ENCODE peak calls at places on chromosomes 4 and X, in ten cellular contexts. T is IMR-90, N is AG04449, U is nephron progenitor cell, V is RWPE1, O is spleen, G is astrocyte of the cerebellum, M is AG09309, E is ovary, X is GM12865. Q is an unnamed sample.

GRCh38 chrX:49627030-49627777 is 28.4 kb downstream of the GAGE1 start:
- DNase-seq in T (no peak), N (no peak), U (peak), V (peak), O (no peak), G (no peak), M (no peak), E (no peak), X (peak), Q (no peak)

GRCh38 chr4:121189351-121189750 is 25.2 kb upstream of the TNIP3 start:
- DNase-seq in T (no peak), N (no peak), U (no peak), V (no peak), O (no peak), G (no peak), M (no peak), E (no peak), X (no peak), Q (no peak)

GRCh38 chr4:124710911-124711310 is 1.6 kb downstream of the ANKRD50 start:
- DNase-seq in T (no peak), N (no peak), U (no peak), V (no peak), O (no peak), G (no peak), M (no peak), E (no peak), X (no peak), Q (peak)

GRCh38 chr4:156820931-156821330 is 150.7 kb downstream of the PDGFC start:
- DNase-seq in T (peak), N (no peak), U (no peak), V (no peak), O (no peak), G (no peak), M (no peak), E (no peak), X (no peak), Q (no peak)

GRCh38 chrX:101430457-101431078 is 22.5 kb downstream of the HNRNPH2 start:
- DNase-seq in T (peak), N (no peak), U (no peak), V (no peak), O (no peak), G (no peak), M (no peak), E (no peak), X (peak), Q (no peak)

GRCh38 chrX:39613508-39613921 is 484.2 kb downstream of the BCOR start:
- DNase-seq in T (no peak), N (no peak), U (peak), V (peak), O (no peak), G (no peak), M (no peak), E (peak), X (peak), Q (peak)

GRCh38 chr4:15427715-15428114 is at the start of gene C1QTNF7:
- DNase-seq in T (no peak), N (no peak), U (no peak), V (no peak), O (no peak), G (no peak), M (no peak), E (no peak), X (no peak), Q (no peak)

GRCh38 chrX:110442631-110443030 is 84.0 kb downstream of the RTL9 start:
- DNase-seq in T (peak), N (no peak), U (peak), V (peak), O (no peak), G (no peak), M (no peak), E (no peak), X (peak), Q (no peak)

GRCh38 chr4:33961751-33962150 is 2282.6 kb downstream of the ARAP2 start:
- DNase-seq in T (peak), N (peak), U (no peak), V (no peak), O (no peak), G (peak), M (peak), E (no peak), X (no peak), Q (no peak)

GRCh38 chr4:181235361-181235760 is 1007.8 kb upstream of the TENM3 start:
- DNase-seq in T (no peak), N (no peak), U (no peak), V (no peak), O (no peak), G (no peak), M (no peak), E (no peak), X (no peak), Q (no peak)

GRCh38 chr4:4559596-4559995 is 17.7 kb upstream of the STX18 start:
- DNase-seq in T (peak), N (no peak), U (no peak), V (no peak), O (no peak), G (no peak), M (no peak), E (no peak), X (no peak), Q (no peak)

GRCh38 chr4:94934201-94934600 is 176.4 kb downstream of the BMPR1B start:
- DNase-seq in T (peak), N (no peak), U (no peak), V (peak), O (no peak), G (peak), M (no peak), E (no peak), X (no peak), Q (no peak)

GRCh38 chr4:39825741-39826231 is 127.8 kb downstream of the UBE2K start:
- DNase-seq in T (peak), N (no peak), U (no peak), V (peak), O (no peak), G (peak), M (no peak), E (no peak), X (no peak), Q (no peak)

GRCh38 chr4:20313237-20314030 is 61.7 kb downstream of the SLIT2 start:
- DNase-seq in T (no peak), N (no peak), U (peak), V (no peak), O (no peak), G (no peak), M (no peak), E (no peak), X (peak), Q (no peak)

GRCh38 chr4:111806331-111806730 is 338.9 kb upstream of the FAM241A start:
- DNase-seq in T (no peak), N (no peak), U (peak), V (peak), O (no peak), G (no peak), M (no peak), E (no peak), X (peak), Q (no peak)
- TF ChIP-seq CTCF in T (no peak), N (no peak), U (peak), V (no peak), O (no peak), G (peak), M (no peak), E (no peak), X (no peak), Q (no peak)

GRCh38 chrX:20538974-20539373 is 272.3 kb upstream of the RPS6KA3 start:
- DNase-seq in T (no peak), N (no peak), U (no peak), V (no peak), O (no peak), G (no peak), M (no peak), E (no peak), X (no peak), Q (no peak)
- TF ChIP-seq CTCF in T (no peak), N (no peak), U (no peak), V (no peak), O (no peak), G (no peak), M (no peak), E (no peak), X (no peak), Q (no peak)

DNA sequence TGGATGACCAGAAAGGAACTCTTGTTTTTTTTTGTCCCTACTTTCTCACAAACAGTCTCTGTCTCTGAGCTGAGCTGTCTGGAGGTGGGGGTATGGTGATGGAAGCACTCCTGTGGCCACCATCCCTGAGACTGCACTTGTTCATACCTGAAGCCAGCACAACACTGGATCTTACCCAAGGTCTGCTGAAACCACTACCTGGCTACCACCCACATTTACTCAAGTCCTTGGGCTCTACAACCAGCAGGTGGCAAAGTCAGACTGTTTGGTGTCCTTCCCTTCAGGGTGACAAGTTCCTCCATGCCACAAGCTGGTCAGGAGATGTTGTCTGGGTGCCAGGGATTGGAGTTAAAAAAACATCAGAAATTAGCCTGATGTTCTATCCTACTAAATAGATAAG is 89.7 kb downstream of the NEXMIF start:
- DNase-seq in T (no peak), N (no peak), U (no peak), V (no peak), O (no peak), G (no peak), M (no peak), E (no peak), X (peak), Q (no peak)
- TF ChIP-seq CTCF in T (no peak), N (no peak), U (no peak), V (no peak), O (no peak), G (no peak), M (no peak), E (no peak), X (peak), Q (no peak)

GRCh38 chrX:10828640-10829039 is 208.3 kb upstream of the MID1 start:
- DNase-seq in T (no peak), N (no peak), U (no peak), V (no peak), O (no peak), G (no peak), M (no peak), E (no peak), X (no peak), Q (no peak)

GRCh38 chrX:10833299-10834169 is 213.1 kb upstream of the MID1 start:
- DNase-seq in T (no peak), N (no peak), U (peak), V (peak), O (no peak), G (no peak), M (no peak), E (peak), X (no peak), Q (no peak)

GRCh38 chrX:10832103-10832502 is 211.7 kb upstream of the MID1 start:
- DNase-seq in T (no peak), N (no peak), U (no peak), V (no peak), O (no peak), G (no peak), M (no peak), E (no peak), X (no peak), Q (no peak)
- TF ChIP-seq CTCF in T (no peak), N (no peak), U (no peak), V (no peak), O (no peak), G (no peak), M (no peak), E (no peak), X (no peak), Q (no peak)

GRCh38 chr4:85496146-85496849 is 21.3 kb downstream of the ARHGAP24 start:
- DNase-seq in T (no peak), N (no peak), U (no peak), V (peak), O (no peak), G (no peak), M (no peak), E (no peak), X (no peak), Q (no peak)

GRCh38 chr4:85488416-85488815 is 13.5 kb downstream of the ARHGAP24 start:
- DNase-seq in T (no peak), N (no peak), U (no peak), V (peak), O (no peak), G (no peak), M (no peak), E (no peak), X (no peak), Q (no peak)

GRCh38 chr4:85495621-85496020 is 20.7 kb downstream of the ARHGAP24 start:
- DNase-seq in T (no peak), N (no peak), U (no peak), V (no peak), O (no peak), G (no peak), M (no peak), E (no peak), X (no peak), Q (no peak)

GRCh38 chr4:85489273-85489672 is 14.3 kb downstream of the ARHGAP24 start:
- DNase-seq in T (peak), N (no peak), U (no peak), V (peak), O (no peak), G (no peak), M (no peak), E (no peak), X (no peak), Q (no peak)

DNA sequence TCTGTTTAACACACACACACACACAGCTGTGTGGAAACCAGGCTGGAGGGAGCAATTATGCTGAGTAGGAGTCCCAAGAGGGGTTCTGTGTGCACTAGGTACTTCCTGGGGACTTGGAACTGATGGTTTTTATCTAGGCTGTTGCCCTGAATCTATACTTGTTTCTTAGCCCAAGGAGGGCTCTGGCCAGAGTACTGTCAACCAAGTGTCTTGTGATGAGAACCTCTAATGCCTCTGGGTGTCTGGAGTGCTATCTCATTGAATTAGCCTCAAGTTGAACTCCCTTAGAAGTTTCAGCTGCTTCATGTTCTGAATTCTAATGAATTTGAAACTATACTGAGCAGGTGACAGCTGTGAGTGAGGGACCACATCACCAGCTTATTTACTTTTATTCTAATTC is 16.6 kb downstream of the ARHGAP24 start:
- DNase-seq in T (no peak), N (no peak), U (no peak), V (no peak), O (no peak), G (no peak), M (no peak), E (no peak), X (peak), Q (no peak)
- TF ChIP-seq CTCF in T (no peak), N (no peak), U (no peak), V (no peak), O (no peak), G (no peak), M (no peak), E (no peak), X (no peak), Q (no peak)

GRCh38 chr4:81915430-81915829 is 443.7 kb upstream of the RASGEF1B start:
- DNase-seq in T (no peak), N (no peak), U (no peak), V (no peak), O (no peak), G (no peak), M (no peak), E (no peak), X (no peak), Q (no peak)

GRCh38 chr4:81921757-81922159 is 450.1 kb upstream of the RASGEF1B start:
- DNase-seq in T (no peak), N (no peak), U (no peak), V (no peak), O (no peak), G (no peak), M (no peak), E (no peak), X (no peak), Q (no peak)

GRCh38 chr4:81922271-81922775 is 450.6 kb upstream of the RASGEF1B start:
- DNase-seq in T (no peak), N (no peak), U (no peak), V (no peak), O (no peak), G (no peak), M (no peak), E (no peak), X (no peak), Q (no peak)

GRCh38 chr4:81919810-81920209 is 448.1 kb upstream of the RASGEF1B start:
- DNase-seq in T (no peak), N (no peak), U (no peak), V (no peak), O (no peak), G (no peak), M (no peak), E (no peak), X (no peak), Q (no peak)

DNA sequence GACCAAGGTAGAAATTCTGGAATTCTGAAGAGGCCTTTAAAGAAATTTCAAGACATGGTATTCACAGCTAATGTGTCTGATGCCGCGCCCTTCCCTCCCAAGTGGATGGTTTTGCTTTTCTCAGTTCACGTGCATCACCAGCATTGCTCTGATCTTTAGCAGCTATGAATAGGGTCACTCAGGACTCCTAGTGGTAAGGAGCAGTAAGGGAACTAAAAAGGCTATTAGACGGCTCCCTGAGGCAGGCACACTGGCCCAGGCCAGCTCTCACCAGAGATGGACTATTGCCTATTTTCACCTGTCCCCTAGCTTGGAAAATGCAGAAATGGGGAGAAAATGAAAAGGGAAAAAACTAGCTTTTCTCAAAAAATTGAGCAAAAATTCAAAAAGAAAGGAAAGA is 447.5 kb upstream of the RASGEF1B start:
- DNase-seq in T (peak), N (no peak), U (no peak), V (peak), O (no peak), G (no peak), M (no peak), E (no peak), X (peak), Q (no peak)
- TF ChIP-seq CTCF in T (no peak), N (no peak), U (peak), V (no peak), O (no peak), G (peak), M (no peak), E (no peak), X (peak), Q (no peak)